ENCODE peak calls at places on chromosomes 12 and 14, in six cellular contexts. B is prostate gland, H is AG04450, Z is cardiac muscle cell, L is cardiac fibroblast, T is A549. W is an unnamed sample.

GRCh38 chr12:99027491-99027890 is 382.4 kb downstream of the APAF1 start:
- DNase-seq in B (no peak), H (no peak), Z (no peak), L (no peak), T (peak), W (no peak)

GRCh38 chr12:107512391-107512790 is 173.2 kb upstream of the PWP1 start:
- DNase-seq in B (no peak), H (no peak), Z (peak), L (peak), T (no peak), W (no peak)

GRCh38 chr12:95054206-95054605 is 19.2 kb downstream of the NR2C1 start:
- DNase-seq in B (no peak), H (no peak), Z (peak), L (peak), T (no peak), W (no peak)

GRCh38 chr12:68530965-68531364 is 79.7 kb upstream of the RAP1B start:
- DNase-seq in B (no peak), H (peak), Z (peak), L (peak), T (peak), W (no peak)

GRCh38 chr12:103930787-103931536 is 752 bp downstream of the HSP90B1 start:
- DNase-seq in B (peak), H (no peak), Z (peak), L (peak), T (peak), W (no peak)

GRCh38 chr14:20655851-20656250 is 14.4 kb upstream of the OR6S1 start:
- DNase-seq in B (no peak), H (no peak), Z (no peak), L (no peak), T (peak), W (no peak)

GRCh38 chr12:71183018-71183417 is 25.2 kb upstream of the TSPAN8 start:
- DNase-seq in B (no peak), H (no peak), Z (peak), L (peak), T (no peak), W (no peak)

GRCh38 chr12:45464699-45465098 is 248.8 kb downstream of the ANO6 start:
- DNase-seq in B (no peak), H (no peak), Z (peak), L (peak), T (peak), W (no peak)

DNA sequence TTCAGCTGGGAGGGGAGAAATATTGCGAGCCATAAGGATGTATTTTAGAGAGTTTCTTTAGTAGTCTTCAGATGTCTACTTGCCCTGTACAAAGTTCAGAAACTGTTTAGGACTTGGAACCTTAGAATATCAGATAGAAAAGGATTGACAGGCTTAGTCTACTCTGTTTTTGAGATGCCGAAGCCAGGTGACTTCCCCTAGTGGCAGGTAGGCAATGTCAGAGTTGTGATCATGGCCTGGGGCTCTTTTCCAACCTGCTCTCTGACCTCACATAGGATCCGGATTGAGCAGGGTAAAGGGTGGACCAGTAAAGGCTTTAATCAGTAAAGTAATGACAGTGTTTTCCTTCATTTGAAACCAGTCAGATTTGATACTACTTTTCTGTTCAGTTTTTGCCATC is 59.6 kb downstream of the PRKCH start:
- DNase-seq in B (no peak), H (no peak), Z (no peak), L (no peak), T (no peak), W (no peak)
- TF ChIP-seq CTCF in B (no peak), H (no peak), Z (no peak), L (no peak), T (no peak), W (no peak)

GRCh38 chr12:102659200-102659911 is 179.0 kb upstream of the IGF1 start:
- DNase-seq in B (no peak), H (no peak), Z (no peak), L (no peak), T (peak), W (no peak)
- TF ChIP-seq CTCF in B (no peak), H (no peak), Z (no peak), L (no peak), T (no peak), W (no peak)

GRCh38 chr14:93654599-93654998 is 133.7 kb downstream of the PRIMA1 start:
- DNase-seq in B (no peak), H (no peak), Z (no peak), L (no peak), T (no peak), W (no peak)

GRCh38 chr14:93643676-93644075 is 144.6 kb downstream of the PRIMA1 start:
- DNase-seq in B (no peak), H (no peak), Z (no peak), L (no peak), T (no peak), W (no peak)

GRCh38 chr14:93643127-93643526 is 145.2 kb downstream of the PRIMA1 start:
- DNase-seq in B (no peak), H (no peak), Z (no peak), L (no peak), T (no peak), W (no peak)

DNA sequence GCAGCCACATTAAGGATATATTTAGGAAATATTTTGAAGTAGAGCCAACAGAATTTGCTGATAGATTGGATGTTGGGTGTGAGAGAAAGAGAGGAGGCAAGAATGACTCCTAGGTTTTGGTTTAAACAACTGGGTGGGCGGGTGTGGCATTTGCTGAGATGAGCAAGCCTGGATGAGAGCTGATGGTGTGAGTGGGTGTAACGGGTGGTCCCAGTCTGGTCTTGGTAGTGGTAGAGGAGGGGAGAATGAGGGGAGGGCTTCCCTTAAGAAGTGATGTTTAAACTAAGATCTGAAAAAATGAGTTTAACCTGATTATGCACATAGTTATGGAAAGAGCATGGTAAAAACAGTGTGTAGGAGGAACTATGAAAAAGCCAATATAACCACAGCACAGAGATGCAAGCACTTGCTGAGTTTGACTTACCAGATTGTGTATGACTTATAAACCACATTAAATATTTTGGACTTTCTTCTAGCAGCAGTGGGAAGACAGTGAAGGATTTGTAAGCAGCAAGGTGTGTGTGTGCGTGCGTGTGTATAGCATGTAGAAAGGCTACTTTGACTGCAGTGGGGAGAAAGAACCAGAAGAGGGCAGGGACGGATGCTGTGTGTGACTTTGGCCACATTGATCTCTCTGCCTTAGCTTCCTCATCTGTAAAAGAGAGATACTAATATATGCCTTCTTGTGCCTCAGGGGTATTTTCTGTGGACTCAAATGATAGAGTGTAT is 139.7 kb downstream of the PRIMA1 start:
- DNase-seq in B (no peak), H (no peak), Z (no peak), L (no peak), T (peak), W (no peak)
- TF ChIP-seq CTCF in B (no peak), H (no peak), Z (no peak), L (no peak), T (no peak), W (peak)

DNA sequence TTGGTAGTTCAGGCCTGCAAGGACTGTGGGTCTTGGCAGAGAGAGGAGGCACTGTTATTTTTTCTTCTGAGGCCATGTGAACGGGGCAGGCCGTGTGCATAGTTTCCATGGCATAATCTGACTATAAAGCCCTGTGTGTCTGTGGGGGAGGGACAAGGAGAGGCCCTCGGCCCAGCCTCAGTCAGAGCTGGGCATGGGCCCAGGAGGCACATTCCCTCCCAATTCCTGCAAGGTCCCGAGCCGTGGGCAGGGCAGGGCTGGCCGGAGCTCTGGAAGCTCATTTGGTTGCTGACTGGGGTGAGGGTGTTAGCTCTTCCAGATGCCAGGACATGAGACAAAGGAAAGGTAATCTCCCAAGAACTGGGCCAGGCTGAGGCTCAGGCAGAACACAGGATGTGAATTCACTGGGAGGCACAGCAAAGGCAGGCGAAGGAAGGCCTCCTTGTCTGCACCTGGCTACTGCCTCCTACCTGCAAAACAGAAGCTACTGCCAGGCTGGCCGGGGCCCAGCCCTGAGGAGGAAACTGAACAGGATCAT is 22.0 kb upstream of the PLEKHG3 start:
- DNase-seq in B (peak), H (no peak), Z (peak), L (peak), T (peak), W (no peak)
- TF ChIP-seq CTCF in B (no peak), H (no peak), Z (no peak), L (no peak), T (no peak), W (no peak)

GRCh38 chr12:108563135-108563803 is 873 bp downstream of the ISCU start:
- DNase-seq in B (peak), H (peak), Z (peak), L (peak), T (peak), W (no peak)
- TF ChIP-seq CTCF in B (peak), H (peak), Z (peak), L (peak), T (peak), W (peak)

GRCh38 chr12:85923767-85924331 is 49.8 kb downstream of the NTS start:
- DNase-seq in B (no peak), H (no peak), Z (peak), L (peak), T (peak), W (no peak)

GRCh38 chr12:85920324-85920947 is 46.3 kb downstream of the NTS start:
- DNase-seq in B (no peak), H (no peak), Z (peak), L (peak), T (peak), W (no peak)
- TF ChIP-seq CTCF in B (peak), H (peak), Z (peak), L (peak), T (peak), W (peak)

GRCh38 chr12:69566603-69567002 is 18.7 kb upstream of the CCT2 start:
- DNase-seq in B (no peak), H (no peak), Z (no peak), L (no peak), T (no peak), W (no peak)
- TF ChIP-seq CTCF in B (no peak), H (no peak), Z (no peak), L (no peak), T (no peak), W (no peak)

DNA sequence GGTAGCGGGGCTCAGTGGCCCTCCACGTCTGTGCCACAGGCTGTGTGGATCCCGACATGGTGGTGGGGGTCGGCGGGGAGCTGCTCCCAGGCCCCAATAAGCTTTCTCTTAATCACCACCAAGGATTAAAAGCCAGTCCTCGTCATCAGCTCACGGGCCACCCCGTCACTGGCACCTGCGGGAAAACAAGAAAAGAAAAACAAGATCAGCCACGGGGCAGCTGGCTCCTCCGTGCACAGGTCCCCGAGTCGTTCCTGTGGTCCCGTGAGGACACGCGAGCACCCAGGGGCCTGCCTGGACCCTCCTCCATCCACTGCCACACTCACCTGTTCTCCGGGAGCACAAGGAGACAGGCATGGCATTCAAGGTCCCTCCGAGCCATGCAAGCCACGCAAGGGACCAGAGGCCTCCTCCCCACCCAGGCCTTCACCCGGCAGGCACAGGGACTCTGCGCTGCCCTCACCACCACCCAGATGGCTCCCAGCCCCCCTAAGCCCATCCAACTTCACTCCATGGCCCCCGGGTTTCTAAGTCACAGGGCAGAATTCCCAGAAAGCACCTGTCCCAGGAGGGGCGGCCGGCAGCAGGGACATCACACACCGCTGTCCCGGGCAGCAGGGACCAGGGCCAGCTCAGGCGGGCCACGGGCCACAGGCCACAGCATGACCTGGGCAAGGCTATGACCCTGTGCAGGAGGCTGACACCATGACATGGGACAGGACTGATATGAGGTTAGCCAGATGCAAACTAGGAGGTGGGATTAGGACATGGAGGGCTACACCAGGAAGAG is 72.0 kb downstream of the NCOR2 start:
- DNase-seq in B (no peak), H (no peak), Z (no peak), L (no peak), T (no peak), W (no peak)
- TF ChIP-seq CTCF in B (no peak), H (no peak), Z (no peak), L (no peak), T (no peak), W (no peak)

GRCh38 chr12:114015851-114016250 is 49.7 kb upstream of the RBM19 start:
- DNase-seq in B (no peak), H (no peak), Z (no peak), L (no peak), T (no peak), W (no peak)

GRCh38 chr12:114018669-114019068 is 52.5 kb upstream of the RBM19 start:
- DNase-seq in B (peak), H (no peak), Z (peak), L (peak), T (peak), W (no peak)

GRCh38 chr12:114012744-114013431 is 46.8 kb upstream of the RBM19 start:
- DNase-seq in B (no peak), H (no peak), Z (no peak), L (no peak), T (no peak), W (no peak)

GRCh38 chr12:114011711-114012110 is 45.6 kb upstream of the RBM19 start:
- DNase-seq in B (no peak), H (no peak), Z (no peak), L (no peak), T (no peak), W (no peak)

GRCh38 chr12:114013601-114014345 is 47.6 kb upstream of the RBM19 start:
- DNase-seq in B (peak), H (peak), Z (peak), L (peak), T (peak), W (no peak)
- TF ChIP-seq CTCF in B (peak), H (peak), Z (peak), L (peak), T (peak), W (peak)

DNA sequence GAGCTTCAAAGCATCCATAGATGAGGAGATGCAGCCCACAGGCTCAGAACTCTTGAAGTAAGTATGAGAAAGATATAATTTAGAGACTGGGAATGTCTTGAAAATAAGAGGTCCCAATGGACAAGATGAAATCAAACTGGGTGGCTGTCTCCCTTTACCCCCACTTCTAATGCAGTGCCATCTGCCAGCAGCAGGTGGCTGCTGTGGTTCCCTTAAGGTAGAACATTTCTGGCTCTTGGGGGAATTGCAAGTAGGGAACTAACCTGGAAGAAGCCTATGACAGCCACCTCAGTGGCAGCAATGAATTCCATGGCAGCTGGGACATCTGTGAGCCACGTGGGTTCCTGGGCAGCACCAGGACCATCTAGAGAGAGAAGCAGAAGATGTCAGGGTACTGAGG is 648 bp downstream of the ERP27 start:
- DNase-seq in B (no peak), H (no peak), Z (no peak), L (no peak), T (no peak), W (no peak)
- TF ChIP-seq CTCF in B (no peak), H (peak), Z (no peak), L (peak), T (no peak), W (no peak)

W was measured in D721Med.